ENCODE peak calls at places on chromosomes 5 and 9, in six cellular contexts. J is psoas muscle, D is hepatocyte, V is colonic mucosa, L is lung, P is heart right ventricle. F is an unnamed sample. For H3K4me1, the result is how much of the 10 kb centered on the place peaks cover.

GRCh38 chr5:10328323-10328722 is 20.6 kb upstream of the CMBL start:
- DNase-seq in J (no peak), D (no peak), V (no peak), L (no peak), P (no peak), F (no peak)

GRCh38 chr9:105050296-105050695 is 122.3 kb upstream of the ABCA1 start:
- DNase-seq in J (no peak), D (no peak), V (no peak), L (no peak), P (no peak), F (no peak)

GRCh38 chr5:59813761-59814562 is 79.6 kb downstream of the PDE4D start:
- DNase-seq in J (no peak), D (peak), V (peak), L (no peak), P (no peak), F (no peak)

GRCh38 chr9:99966720-99967119 is 60.3 kb downstream of the STX17 start:
- DNase-seq in J (no peak), D (peak), V (no peak), L (no peak), P (no peak), F (no peak)

GRCh38 chr5:33439905-33440481 is 772 bp upstream of the TARS1 start:
- DNase-seq in J (no peak), D (no peak), V (no peak), L (no peak), P (no peak), F (no peak)

GRCh38 chr9:111016046-111017026 is 21.9 kb downstream of the LPAR1 start:
- DNase-seq in J (no peak), D (peak), V (no peak), L (no peak), P (no peak), F (no peak)

GRCh38 chr5:128949847-128950546 is 15.3 kb upstream of the SLC27A6 start:
- DNase-seq in J (no peak), D (no peak), V (no peak), L (no peak), P (no peak), F (no peak)

GRCh38 chr9:133880851-133881634 is 111.1 kb downstream of the VAV2 start:
- DNase-seq in J (no peak), D (peak), V (no peak), L (no peak), P (no peak), F (no peak)

GRCh38 chr9:9117866-9118265 is 1318.3 kb upstream of the DMAC1 start:
- DNase-seq in J (no peak), D (no peak), V (no peak), L (no peak), P (no peak), F (no peak)

GRCh38 chr5:143896471-143896870 is 84.5 kb downstream of the HMHB1 start:
- DNase-seq in J (no peak), D (no peak), V (no peak), L (no peak), P (no peak), F (no peak)

GRCh38 chr9:90433398-90433890 is 209.2 kb downstream of the DIRAS2 start:
- DNase-seq in J (no peak), D (peak), V (peak), L (peak), P (no peak), F (no peak)

GRCh38 chr9:105511486-105511885 is 46.4 kb upstream of the FKTN start:
- DNase-seq in J (no peak), D (no peak), V (no peak), L (no peak), P (no peak), F (no peak)

GRCh38 chr9:93194584-93194983 is 10.6 kb downstream of the WNK2 start:
- DNase-seq in J (no peak), D (no peak), V (peak), L (no peak), P (no peak), F (no peak)

GRCh38 chr5:103434057-103434456 is 128.5 kb downstream of the NUDT12 start:
- DNase-seq in J (no peak), D (no peak), V (no peak), L (no peak), P (no peak), F (no peak)

GRCh38 chr9:20921362-20921761 is 110.1 kb downstream of the HACD4 start:
- DNase-seq in J (no peak), D (no peak), V (no peak), L (no peak), P (no peak), F (no peak)

GRCh38 chr5:125331987-125332628 is 585.7 kb upstream of the ZNF608 start:
- DNase-seq in J (no peak), D (no peak), V (no peak), L (no peak), P (no peak), F (no peak)

GRCh38 chr5:140043508-140043872 is 391 bp upstream of the NRG2 start:
- DNase-seq in J (no peak), D (no peak), V (no peak), L (no peak), P (no peak), F (no peak)

GRCh38 chr5:74541381-74541781 is 99.1 kb downstream of the ENC1 start:
- DNase-seq in J (no peak), D (no peak), V (no peak), L (no peak), P (no peak), F (no peak)

GRCh38 chr9:137307255-137308101 is 5.4 kb upstream of the NRARP start:
- DNase-seq in J (peak), D (peak), V (peak), L (no peak), P (no peak), F (no peak)

GRCh38 chr5:134132372-134133212 is 18.1 kb downstream of the TCF7 start:
- DNase-seq in J (peak), D (no peak), V (no peak), L (no peak), P (no peak), F (no peak)

GRCh38 chr5:89900346-89900745 is 509.2 kb downstream of the CETN3 start:
- DNase-seq in J (no peak), D (no peak), V (no peak), L (no peak), P (no peak), F (no peak)

GRCh38 chr5:89904442-89904841 is 505.1 kb downstream of the CETN3 start:
- DNase-seq in J (no peak), D (no peak), V (no peak), L (no peak), P (no peak), F (no peak)

GRCh38 chr5:89901983-89902382 is 507.6 kb downstream of the CETN3 start:
- DNase-seq in J (peak), D (no peak), V (no peak), L (no peak), P (peak), F (peak)
- H3K4me1 ChIP-seq in J (under half), D (under half), V (under half), L (under half), P (under half), F (under half)

GRCh38 chr5:88804444-88804843 is 78.5 kb downstream of the MEF2C start:
- DNase-seq in J (no peak), D (no peak), V (no peak), L (no peak), P (no peak), F (no peak)
- H3K4me1 ChIP-seq in J (under half), D (under half), V (under half), L (under half), P (under half), F (under half)

DNA sequence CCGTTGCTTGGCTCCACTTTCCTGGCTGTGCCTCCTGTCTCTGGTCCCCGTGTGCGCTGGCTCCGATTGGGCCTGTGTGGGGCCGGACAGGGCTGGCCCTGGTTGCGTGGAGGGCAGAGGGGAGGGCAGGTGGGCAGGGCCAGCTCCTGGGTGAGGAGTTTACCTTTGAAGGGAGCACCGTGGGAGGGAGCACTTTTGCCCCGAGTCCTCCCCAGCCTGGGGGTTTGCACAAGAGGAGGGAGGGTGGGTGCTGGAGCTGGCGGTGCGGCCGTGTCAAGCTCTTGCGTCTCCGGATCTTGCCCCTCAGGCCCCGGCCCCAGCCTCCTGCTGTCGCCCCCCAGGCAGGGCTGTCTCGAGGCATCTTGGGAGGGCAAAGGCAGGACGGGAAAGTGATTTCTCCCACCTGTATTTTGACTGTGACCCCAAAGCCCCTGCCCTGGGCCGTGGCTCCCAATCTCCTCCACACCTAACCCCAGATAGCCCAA is 48.3 kb upstream of the EXOC3 start:
- DNase-seq in J (peak), D (peak), V (peak), L (no peak), P (no peak), F (no peak)
- H3K4me1 ChIP-seq in J (under half), D (under half), V (under half), L (under half), P (under half), F (under half)

GRCh38 chr5:131757830-131758519 is 38.8 kb downstream of the FNIP1 start:
- DNase-seq in J (no peak), D (no peak), V (no peak), L (no peak), P (no peak), F (no peak)
- H3K4me1 ChIP-seq in J (half or more), D (under half), V (under half), L (under half), P (half or more), F (under half)

DNA sequence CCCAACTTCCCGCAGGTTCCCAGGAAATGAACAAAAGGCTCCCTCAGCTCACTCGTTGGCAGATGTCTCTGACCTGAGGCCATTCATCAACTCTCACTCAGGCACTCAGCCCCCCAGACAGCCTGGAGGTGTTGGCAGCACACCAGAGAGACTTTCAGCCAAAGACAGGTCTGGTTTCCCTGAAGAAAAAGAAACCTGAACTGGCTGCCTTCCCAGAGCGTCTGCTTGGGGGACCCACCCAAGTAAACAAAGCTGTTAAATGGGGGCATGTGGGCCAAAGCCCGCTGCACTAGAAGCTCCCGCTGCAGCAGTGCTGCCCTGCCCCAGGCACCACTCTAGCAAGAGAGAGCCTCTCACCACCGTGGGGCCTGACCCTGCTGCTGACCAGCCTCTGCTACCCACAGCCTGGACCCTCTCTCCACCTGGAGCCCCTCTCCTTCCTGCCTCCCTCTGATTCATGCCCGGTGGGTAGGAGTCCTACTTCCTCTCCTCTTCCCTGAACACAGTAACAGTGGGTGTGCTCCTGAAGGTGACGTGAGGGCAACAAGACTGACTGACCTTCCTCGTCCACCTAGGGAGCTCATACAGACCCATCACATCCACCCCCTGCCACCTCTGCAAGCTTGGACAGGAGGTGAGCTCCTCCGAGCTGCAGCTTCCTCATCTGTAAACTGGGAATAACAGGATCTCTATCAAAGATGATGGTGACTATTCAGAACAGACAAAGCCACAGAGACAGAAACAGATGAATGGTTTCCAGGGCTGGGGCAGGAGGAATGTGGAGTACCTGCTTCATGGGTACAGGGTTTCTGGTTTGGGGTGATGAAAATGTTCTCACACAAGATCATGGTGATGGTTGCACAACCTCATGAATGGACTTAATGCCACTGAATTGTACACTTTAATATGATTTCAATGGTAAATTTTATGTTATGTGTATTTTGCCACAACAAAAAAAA is 31.0 kb upstream of the GABRP start:
- DNase-seq in J (no peak), D (no peak), V (peak), L (no peak), P (peak), F (peak)
- H3K4me1 ChIP-seq in J (under half), D (under half), V (under half), L (under half), P (half or more), F (under half)

DNA sequence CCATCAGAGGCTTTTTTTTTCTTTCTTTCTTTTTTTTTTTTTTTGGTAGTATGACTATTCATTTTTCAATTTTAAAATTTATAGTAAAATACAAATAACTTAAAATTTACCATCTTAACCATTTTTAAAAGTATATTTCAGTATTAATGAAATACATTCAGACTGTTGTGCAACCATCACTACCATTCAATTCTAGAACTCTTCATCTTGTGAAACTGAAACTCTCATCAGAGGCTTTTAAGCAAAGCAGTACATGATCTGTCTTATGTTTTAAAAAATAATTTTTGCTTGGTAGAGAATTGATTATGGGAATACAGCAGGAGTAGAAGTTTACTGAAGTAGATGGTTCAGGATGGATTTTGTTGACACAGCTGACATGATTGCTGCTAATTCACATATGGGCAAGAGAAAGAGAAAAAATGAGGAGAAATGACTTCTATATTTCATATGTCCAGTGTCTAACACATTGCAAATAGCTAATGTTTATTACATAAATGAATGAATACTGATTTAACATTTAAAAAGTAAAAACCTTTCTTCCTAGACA is 13.4 kb downstream of the ELOVL7 start:
- DNase-seq in J (no peak), D (no peak), V (no peak), L (no peak), P (no peak), F (no peak)
- H3K4me1 ChIP-seq in J (under half), D (under half), V (under half), L (under half), P (under half), F (under half)

GRCh38 chr5:135491038-135491551 is 38.9 kb upstream of the TIFAB start:
- DNase-seq in J (no peak), D (no peak), V (no peak), L (no peak), P (no peak), F (no peak)
- H3K4me1 ChIP-seq in J (under half), D (under half), V (under half), L (under half), P (under half), F (under half)

GRCh38 chr5:111927191-111927590 is 170.2 kb upstream of the NREP start:
- DNase-seq in J (no peak), D (no peak), V (no peak), L (no peak), P (no peak), F (no peak)
- H3K4me1 ChIP-seq in J (under half), D (under half), V (under half), L (under half), P (under half), F (under half)

GRCh38 chr5:113177225-113177624 is 200.6 kb downstream of the DCP2 start:
- DNase-seq in J (no peak), D (no peak), V (no peak), L (no peak), P (no peak), F (no peak)
- H3K4me1 ChIP-seq in J (under half), D (under half), V (under half), L (under half), P (under half), F (under half)

F was measured in heart left ventricle.